ENCODE peak calls at places on chromosomes 2 and 18, in ten cellular contexts. H, G, B, N, R, P, O, A, Q and Z are unnamed samples.

GRCh38 chr2:51490576-51491234 is 458.8 kb upstream of the NRXN1 start:
- DNase-seq in H (peak; percentile 29), G (no peak), B (no peak), N (no peak), R (no peak), P (no peak), O (no peak), A (no peak), Q (no peak), Z (no peak)

GRCh38 chr2:67649331-67650071 is 252.4 kb downstream of the ETAA1 start:
- DNase-seq in H (peak; percentile 53), G (peak; percentile 64), B (peak; percentile 61), N (peak; percentile 25), R (peak; percentile 21), P (peak; percentile 33), O (no peak), A (no peak), Q (peak; percentile 58), Z (no peak)

GRCh38 chr2:65072181-65072970 is 16.2 kb downstream of the CEP68 start:
- DNase-seq in H (no peak), G (no peak), B (no peak), N (no peak), R (no peak), P (no peak), O (no peak), A (no peak), Q (no peak), Z (no peak)

GRCh38 chr2:45438872-45439665 is 172.0 kb downstream of the SRBD1 start:
- DNase-seq in H (no peak), G (no peak), B (no peak), N (no peak), R (no peak), P (no peak), O (no peak), A (no peak), Q (no peak), Z (no peak)

GRCh38 chr18:74796928-74797576 is 199.4 kb downstream of the ZNF407 start:
- DNase-seq in H (peak; percentile 86), G (peak; percentile 67), B (no peak), N (peak; percentile 46), R (no peak), P (no peak), O (no peak), A (no peak), Q (no peak), Z (no peak)

GRCh38 chr2:72271766-72272615 is 124.3 kb upstream of the CYP26B1 start:
- DNase-seq in H (peak; percentile 43), G (no peak), B (no peak), N (peak; percentile 11), R (peak; percentile 97), P (no peak), O (no peak), A (no peak), Q (peak; percentile 5), Z (peak; percentile 36)

GRCh38 chr2:226652388-226652787 is 147.2 kb downstream of the IRS1 start:
- DNase-seq in H (peak; percentile 99), G (peak; percentile 88), B (no peak), N (peak; percentile 96), R (peak; percentile 84), P (no peak), O (no peak), A (no peak), Q (no peak), Z (peak; percentile 81)

GRCh38 chr2:120566331-120567035 is 169.2 kb upstream of the GLI2 start:
- DNase-seq in H (peak; percentile 96), G (no peak), B (peak; percentile 94), N (no peak), R (no peak), P (peak; percentile 66), O (no peak), A (no peak), Q (peak; percentile 86), Z (no peak)

GRCh38 chr2:85706063-85706462 is 11.9 kb downstream of the GNLY start:
- DNase-seq in H (no peak), G (no peak), B (no peak), N (no peak), R (no peak), P (no peak), O (no peak), A (no peak), Q (no peak), Z (no peak)

DNA sequence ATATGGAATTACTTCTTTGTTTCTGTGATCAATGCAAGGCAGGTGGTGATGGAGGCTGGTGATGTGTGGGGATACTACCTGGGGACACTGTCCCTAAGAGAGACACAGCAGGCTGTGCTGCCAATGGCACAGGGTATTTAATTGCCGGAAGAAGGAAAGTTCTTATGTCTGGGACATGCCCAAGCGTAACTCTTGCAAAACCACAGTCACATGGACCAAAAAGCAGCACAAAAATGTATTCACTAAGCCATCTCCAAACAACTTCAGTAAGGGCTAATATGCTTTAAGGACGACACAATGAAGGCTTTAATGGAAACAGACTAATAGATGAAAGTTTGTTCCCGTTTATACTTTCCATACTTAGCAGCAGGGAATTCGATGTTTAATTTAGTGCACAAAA is 49.7 kb upstream of the AP1S3 start:
- DNase-seq in H (peak; percentile 62), G (no peak), B (no peak), N (no peak), R (no peak), P (no peak), O (no peak), A (no peak), Q (no peak), Z (peak; percentile 44)
- H3K27ac ChIP-seq in H (no peak overlapping the region), G (no peak overlapping the region), B (no peak overlapping the region), N (no peak overlapping the region), R (peak overlapping the region; percentile 3), P (no peak overlapping the region), O (no peak overlapping the region), A (peak overlapping the region; percentile 47), Q (no peak overlapping the region), Z (peak overlapping the region; percentile 76)

GRCh38 chr2:26693287-26693849 is 846 bp downstream of the KCNK3 start:
- DNase-seq in H (no peak), G (no peak), B (peak; percentile 78), N (no peak), R (no peak), P (no peak), O (no peak), A (no peak), Q (no peak), Z (no peak)
- H3K27ac ChIP-seq in H (no peak overlapping the region), G (no peak overlapping the region), B (no peak overlapping the region), N (no peak overlapping the region), R (no peak overlapping the region), P (peak overlapping the region; percentile 89), O (no peak overlapping the region), A (peak overlapping the region; percentile 47), Q (no peak overlapping the region), Z (no peak overlapping the region)

DNA sequence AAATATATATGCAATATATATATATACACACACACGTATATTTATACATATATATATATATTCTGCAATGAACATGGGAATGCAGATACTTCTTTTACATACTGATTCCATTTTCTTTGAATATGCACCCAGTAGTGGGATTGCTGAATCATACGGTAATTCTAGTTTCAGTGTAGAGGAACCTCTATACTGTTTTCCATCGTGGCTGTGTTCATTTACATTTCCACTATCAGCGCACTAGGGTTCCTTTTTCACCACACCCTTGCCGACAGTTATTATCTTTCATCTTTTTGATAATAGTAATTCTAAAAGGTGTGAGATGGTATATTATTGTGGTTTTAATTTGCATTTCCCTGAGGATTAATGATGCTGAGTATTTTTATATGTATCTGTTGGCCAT is 52.3 kb upstream of the SLC39A10 start:
- DNase-seq in H (no peak), G (no peak), B (no peak), N (no peak), R (no peak), P (no peak), O (no peak), A (no peak), Q (no peak), Z (no peak)
- H3K27ac ChIP-seq in H (no peak overlapping the region), G (no peak overlapping the region), B (no peak overlapping the region), N (no peak overlapping the region), R (no peak overlapping the region), P (no peak overlapping the region), O (no peak overlapping the region), A (no peak overlapping the region), Q (no peak overlapping the region), Z (no peak overlapping the region)

GRCh38 chr18:63284173-63284765 is 35.3 kb downstream of the BCL2 start:
- DNase-seq in H (no peak), G (no peak), B (no peak), N (no peak), R (no peak), P (no peak), O (no peak), A (peak; percentile 65), Q (no peak), Z (no peak)
- H3K27ac ChIP-seq in H (no peak overlapping the region), G (no peak overlapping the region), B (no peak overlapping the region), N (no peak overlapping the region), R (no peak overlapping the region), P (no peak overlapping the region), O (no peak overlapping the region), A (no peak overlapping the region), Q (no peak overlapping the region), Z (no peak overlapping the region)

GRCh38 chr2:33265584-33266338 is 210.7 kb upstream of the RASGRP3 start:
- DNase-seq in H (peak; percentile 16), G (peak; percentile 66), B (no peak), N (peak; percentile 27), R (peak; percentile 48), P (no peak), O (no peak), A (no peak), Q (no peak), Z (peak; percentile 33)

GRCh38 chr2:33267745-33268144 is 208.7 kb upstream of the RASGRP3 start:
- DNase-seq in H (peak; percentile 29), G (peak; percentile 44), B (no peak), N (no peak), R (no peak), P (no peak), O (no peak), A (no peak), Q (no peak), Z (no peak)

GRCh38 chr2:33267043-33267442 is 209.4 kb upstream of the RASGRP3 start:
- DNase-seq in H (no peak), G (no peak), B (no peak), N (no peak), R (no peak), P (no peak), O (no peak), A (no peak), Q (no peak), Z (no peak)

GRCh38 chr2:33266467-33266866 is 210.0 kb upstream of the RASGRP3 start:
- DNase-seq in H (no peak), G (no peak), B (no peak), N (no peak), R (no peak), P (no peak), O (no peak), A (no peak), Q (no peak), Z (no peak)

GRCh38 chr2:33268246-33268831 is 208.1 kb upstream of the RASGRP3 start:
- DNase-seq in H (no peak), G (peak; percentile 30), B (no peak), N (no peak), R (no peak), P (no peak), O (no peak), A (no peak), Q (no peak), Z (no peak)
- H3K27ac ChIP-seq in H (no peak overlapping the region), G (peak overlapping the region; percentile 38), B (no peak overlapping the region), N (peak overlapping the region; percentile 99), R (peak overlapping the region; percentile 28), P (no peak overlapping the region), O (no peak overlapping the region), A (no peak overlapping the region), Q (no peak overlapping the region), Z (no peak overlapping the region)

GRCh38 chr2:39008663-39009062 is 112.2 kb downstream of the SOS1 start:
- DNase-seq in H (peak; percentile 47), G (peak; percentile 14), B (no peak), N (no peak), R (no peak), P (no peak), O (no peak), A (no peak), Q (no peak), Z (no peak)
- H3K27ac ChIP-seq in H (no peak overlapping the region), G (no peak overlapping the region), B (no peak overlapping the region), N (no peak overlapping the region), R (no peak overlapping the region), P (no peak overlapping the region), O (no peak overlapping the region), A (no peak overlapping the region), Q (no peak overlapping the region), Z (no peak overlapping the region)